ENCODE peak calls at places on chromosomes 13 and 19, in six cellular contexts. R is HFF-Myc; D is Calu3; P is IMR-90; C is CD4-positive, alpha-beta T cell; L is K562. W is an unnamed sample.

GRCh38 chr19:4597278-4597974 is 37.9 kb upstream of the SEMA6B start:
- DNase-seq in R (no peak), C (peak), L (no peak), D (no peak), P (no peak), W (no peak)

GRCh38 chr13:30121666-30122065 is 185.7 kb downstream of the KATNAL1 start:
- DNase-seq in P (no peak), C (no peak), R (no peak), D (no peak), L (no peak), W (no peak)

GRCh38 chr19:51509823-51510660 is 8.4 kb upstream of the SIGLEC12 start:
- DNase-seq in R (no peak), P (no peak), L (peak), D (no peak), C (no peak), W (no peak)

GRCh38 chr19:13899912-13900584 is 5.9 kb downstream of the BRME1 start:
- DNase-seq in R (no peak), P (peak), C (no peak), L (no peak), D (no peak), W (no peak)

GRCh38 chr13:94800423-94800822 is 88.1 kb upstream of the SOX21 start:
- DNase-seq in P (no peak), C (no peak), R (no peak), D (no peak), L (no peak), W (no peak)

GRCh38 chr19:17234911-17235617 is 9.0 kb downstream of the OCEL1 start:
- DNase-seq in L (peak), C (peak), R (no peak), P (peak), D (peak), W (peak)

GRCh38 chr13:76829572-76830327 is 56.5 kb downstream of the KCTD12 start:
- DNase-seq in C (no peak), R (no peak), D (no peak), L (no peak), P (no peak), W (no peak)

GRCh38 chr19:5533257-5533656 is 34.5 kb downstream of the TINCR start:
- DNase-seq in C (no peak), R (no peak), L (no peak), P (no peak), D (no peak), W (no peak)

GRCh38 chr19:2330632-2331284 is 2.3 kb downstream of the SPPL2B start:
- DNase-seq in R (no peak), L (no peak), P (no peak), D (peak), C (no peak), W (no peak)

GRCh38 chr19:17136026-17136425 is 60.4 kb downstream of the MYO9B start:
- DNase-seq in C (no peak), P (no peak), L (no peak), D (no peak), R (no peak), W (no peak)

GRCh38 chr13:43003010-43003409 is 11.0 kb upstream of the EPSTI1 start:
- DNase-seq in R (no peak), C (no peak), L (no peak), P (peak), D (no peak), W (peak)

GRCh38 chr19:39110263-39110967 is 15.2 kb upstream of the PAK4 start:
- DNase-seq in D (peak), L (peak), P (no peak), C (peak), R (no peak), W (peak)

GRCh38 chr19:45882652-45883585 is 3.0 kb downstream of the IRF2BP1 start:
- DNase-seq in L (peak), R (peak), P (peak), C (peak), D (peak), W (peak)

GRCh38 chr19:35136977-35137702 is 1.5 kb upstream of the FXYD1 start:
- DNase-seq in C (no peak), D (no peak), P (no peak), L (no peak), R (no peak), W (no peak)

GRCh38 chr13:37058801-37059135 is 720 bp downstream of the SUPT20H start:
- DNase-seq in P (no peak), L (no peak), R (no peak), C (peak), D (peak), W (no peak)

GRCh38 chr13:41613984-41614581 is 156.7 kb downstream of the RGCC start:
- DNase-seq in C (no peak), L (no peak), R (peak), P (peak), D (no peak), W (peak)

GRCh38 chr13:39245688-39246087 is 207.4 kb downstream of the NHLRC3 start:
- DNase-seq in R (no peak), L (no peak), C (no peak), P (no peak), D (no peak), W (peak)

GRCh38 chr19:7970716-7971448 is 27.4 kb upstream of the TIMM44 start:
- DNase-seq in D (peak), P (peak), C (no peak), L (peak), R (no peak), W (peak)

GRCh38 chr13:44651209-44651608 is 75.1 kb upstream of the TSC22D1 start:
- DNase-seq in R (no peak), D (no peak), P (no peak), L (no peak), C (no peak), W (no peak)
- TF ChIP-seq CTCF in R (peak), D (no peak), P (no peak), L (no peak), C (no peak), W (no peak)

DNA sequence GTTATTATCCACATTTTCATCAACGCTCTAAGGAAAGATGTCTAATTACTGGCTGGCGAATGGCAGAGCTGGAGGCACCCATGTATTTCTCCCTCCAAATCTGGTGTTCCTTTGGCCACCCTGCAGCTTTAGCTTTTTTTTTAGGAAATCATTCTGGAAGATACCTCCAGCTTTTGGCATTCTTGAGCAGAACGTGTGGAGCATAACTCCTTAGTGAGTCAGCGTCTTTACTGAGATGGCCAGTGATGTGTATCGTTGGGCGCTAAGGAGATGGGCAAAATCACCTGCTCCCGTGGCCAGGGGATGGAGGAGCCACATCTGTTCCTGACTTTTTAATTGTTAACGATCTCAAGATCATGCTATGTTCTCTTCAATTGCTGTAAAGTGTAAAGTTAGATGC is 24.5 kb upstream of the C1QTNF9 start:
- DNase-seq in D (no peak), C (no peak), R (no peak), L (no peak), P (no peak), W (no peak)
- TF ChIP-seq CTCF in D (no peak), C (no peak), R (no peak), L (no peak), P (no peak), W (no peak)

GRCh38 chr19:1245884-1246816 is 2.2 kb upstream of the MIDN start:
- DNase-seq in C (no peak), D (no peak), P (no peak), L (no peak), R (no peak), W (no peak)

GRCh38 chr19:1249298-1249989 is 1.1 kb downstream of the MIDN start:
- DNase-seq in D (peak), P (peak), L (peak), C (peak), R (no peak), W (peak)

GRCh38 chr19:1249990-1250298 is 1.6 kb downstream of the MIDN start:
- DNase-seq in D (no peak), C (no peak), P (no peak), L (no peak), R (no peak), W (no peak)

GRCh38 chr19:1248454-1249297 is at the start of gene MIDN:
- DNase-seq in R (no peak), L (peak), P (peak), C (peak), D (peak), W (peak)

DNA sequence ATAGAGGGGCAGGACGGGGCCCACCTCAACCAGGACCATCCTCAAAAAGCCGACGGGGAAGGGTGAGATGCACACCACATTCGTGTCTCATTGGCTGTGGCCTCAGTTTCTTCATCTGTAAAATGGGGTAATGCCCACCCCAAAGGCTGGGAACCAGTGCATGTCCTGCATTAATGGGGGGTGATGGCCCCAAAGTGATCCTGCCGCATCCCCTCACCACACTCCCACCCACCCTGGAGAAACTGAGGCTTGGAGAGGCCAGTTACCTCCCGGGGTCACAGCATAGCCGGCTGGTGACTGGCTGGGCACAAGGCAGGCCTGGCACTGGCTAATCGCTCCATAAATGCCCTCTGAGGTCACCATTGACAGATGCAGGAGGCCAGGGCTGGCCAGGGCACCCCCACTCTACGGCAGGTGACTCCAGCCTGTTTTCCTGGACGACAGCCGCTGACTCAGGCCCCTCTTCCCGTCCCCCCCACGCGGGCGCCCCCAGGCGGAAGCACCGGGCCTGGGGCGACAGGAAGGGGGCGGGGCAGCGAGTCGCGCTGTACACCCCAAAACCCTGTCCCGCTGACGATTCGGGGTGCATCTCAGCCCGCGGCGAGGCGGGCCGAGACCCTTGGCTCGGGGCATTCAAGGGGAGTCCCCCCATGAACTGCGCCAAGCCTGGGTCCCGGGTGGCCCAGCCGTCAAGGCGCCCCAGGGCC is 483 bp upstream of the MIDN start:
- DNase-seq in C (peak), P (peak), D (peak), L (no peak), R (no peak), W (peak)
- TF ChIP-seq CTCF in C (no peak), P (peak), D (no peak), L (peak), R (peak), W (no peak)

DNA sequence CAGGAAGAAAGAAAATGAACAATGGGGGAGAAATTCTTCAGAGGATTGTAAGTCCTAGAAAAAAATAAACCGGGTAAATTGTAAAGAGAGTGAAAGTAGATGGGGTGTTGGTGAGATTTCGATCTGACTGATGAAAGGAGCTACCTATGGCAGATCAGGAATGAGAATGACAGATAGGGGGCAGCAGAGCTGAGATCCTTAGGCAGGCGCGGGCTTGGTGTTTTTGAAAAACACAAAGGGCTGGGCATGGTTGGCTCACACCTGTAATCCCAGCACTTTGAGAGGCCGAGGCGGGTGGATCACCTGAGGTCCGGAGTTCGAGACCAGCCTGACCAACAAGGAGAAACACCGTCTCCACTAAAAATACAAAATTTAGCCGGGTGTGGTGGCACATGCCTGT is 1468.6 kb upstream of the SLC10A2 start:
- DNase-seq in D (no peak), P (no peak), R (no peak), C (no peak), L (no peak), W (peak)
- TF ChIP-seq CTCF in D (no peak), P (no peak), R (no peak), C (no peak), L (no peak), W (no peak)

DNA sequence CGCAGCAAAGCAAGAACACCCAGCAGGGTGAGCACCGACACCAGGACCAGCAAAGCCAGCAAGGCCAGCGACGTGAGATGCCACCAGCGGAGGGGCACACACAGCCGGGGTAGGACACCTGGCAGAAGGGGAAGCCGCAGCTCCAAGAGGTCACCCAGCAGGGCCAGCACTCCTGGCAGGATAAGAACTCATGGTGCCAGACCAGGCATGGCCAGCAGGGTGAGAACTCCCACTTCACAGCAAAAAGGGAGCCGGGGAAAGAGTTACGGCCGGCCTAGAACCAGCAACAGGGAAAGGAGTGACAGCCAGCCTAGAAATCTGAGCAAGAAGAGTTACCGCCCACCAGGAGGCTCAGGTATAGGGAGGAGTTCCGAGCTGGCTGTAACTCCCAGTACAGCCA is 486 bp downstream of the SRRM5 start:
- DNase-seq in C (no peak), R (no peak), P (no peak), D (no peak), L (no peak), W (no peak)
- TF ChIP-seq CTCF in C (no peak), R (no peak), P (no peak), D (no peak), L (no peak), W (no peak)

GRCh38 chr19:42028304-42029216 is 34.5 kb upstream of the ATP1A3 start:
- DNase-seq in R (no peak), L (peak), P (no peak), D (peak), C (peak), W (peak)
- TF ChIP-seq CTCF in R (peak), L (peak), P (peak), D (peak), C (peak), W (peak)

DNA sequence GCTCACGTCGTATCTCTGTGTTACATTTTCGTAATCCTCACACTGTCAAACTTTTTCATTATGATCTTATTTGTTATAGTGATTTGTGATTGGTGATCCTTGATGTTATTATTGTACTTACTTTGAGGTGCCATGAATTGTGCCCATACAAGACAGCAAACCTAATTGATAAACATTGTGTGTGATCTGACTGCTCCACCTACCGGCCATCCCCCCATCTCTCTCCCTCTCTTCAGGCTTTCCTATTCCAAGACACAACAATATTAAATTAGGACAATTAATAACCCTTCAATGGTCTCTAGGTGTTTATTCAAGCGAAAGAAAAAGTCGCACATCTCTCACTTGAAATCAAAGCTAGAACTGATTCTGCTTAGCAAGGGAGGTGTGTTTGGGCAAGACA is 349.3 kb downstream of the RBM26 start:
- DNase-seq in P (no peak), C (no peak), R (no peak), L (no peak), D (no peak), W (no peak)
- TF ChIP-seq CTCF in P (no peak), C (no peak), R (no peak), L (peak), D (no peak), W (no peak)

GRCh38 chr19:41344162-41344561 is 9.6 kb downstream of the TGFB1 start:
- DNase-seq in L (no peak), D (no peak), C (no peak), P (no peak), R (no peak), W (no peak)

GRCh38 chr19:41339936-41340335 is 13.8 kb downstream of the TGFB1 start:
- DNase-seq in L (no peak), R (no peak), P (peak), D (no peak), C (no peak), W (no peak)

GRCh38 chr19:41341669-41342490 is 11.8 kb downstream of the TGFB1 start:
- DNase-seq in P (no peak), L (no peak), C (no peak), R (no peak), D (peak), W (no peak)
- TF ChIP-seq CTCF in P (no peak), L (no peak), C (peak), R (no peak), D (peak), W (no peak)

DNA sequence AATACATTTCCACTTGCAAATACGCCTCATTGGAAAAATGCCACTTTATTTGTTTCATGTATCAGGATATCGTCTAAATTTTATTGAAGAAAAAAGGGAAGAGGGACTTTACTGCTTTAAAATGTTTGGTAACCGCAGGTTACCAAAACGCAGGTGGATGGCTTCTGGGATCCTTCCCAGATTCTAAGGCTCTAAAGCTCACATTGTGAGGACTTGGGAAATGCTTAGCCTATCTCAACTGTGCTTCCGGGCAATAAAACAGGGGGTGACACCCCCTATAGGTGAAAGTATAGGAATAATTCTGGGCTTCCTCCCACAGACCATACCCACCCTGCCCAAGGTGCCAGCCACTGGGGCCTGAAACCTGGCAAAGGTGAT is 73.2 kb upstream of the IPO5 start:
- DNase-seq in D (no peak), C (no peak), R (no peak), L (no peak), P (no peak), W (no peak)
- TF ChIP-seq CTCF in D (no peak), C (no peak), R (no peak), L (no peak), P (no peak), W (no peak)

DNA sequence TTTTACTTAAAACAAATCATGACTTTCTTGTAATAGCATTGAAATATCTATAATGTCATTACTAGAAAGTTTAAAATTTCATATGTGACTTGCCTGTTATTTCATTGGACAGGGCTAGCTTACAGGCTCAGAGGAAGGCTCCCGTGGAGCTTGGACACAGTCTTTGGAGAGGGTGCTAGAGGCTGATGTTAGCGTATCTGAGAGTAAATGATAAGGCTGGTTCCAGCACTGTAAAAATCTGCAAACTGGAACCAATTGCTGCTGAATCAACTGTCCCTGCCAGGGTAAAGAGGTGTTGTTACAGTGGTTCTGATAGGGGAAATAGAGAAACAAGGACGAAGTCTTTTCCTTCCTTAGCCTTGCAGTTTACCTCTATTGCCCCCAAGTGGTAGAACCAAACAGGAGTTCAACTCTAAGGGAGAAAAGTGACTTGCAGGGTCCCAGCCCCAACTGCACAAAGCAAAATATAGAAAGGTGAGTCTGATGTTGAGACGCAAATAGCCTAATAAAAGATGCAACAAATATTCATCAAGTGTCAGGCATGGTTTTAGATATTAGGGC is 901.7 kb downstream of the DIAPH3 start:
- DNase-seq in L (no peak), D (no peak), C (no peak), P (peak), R (no peak), W (peak)
- TF ChIP-seq CTCF in L (peak), D (no peak), C (no peak), P (peak), R (peak), W (no peak)

W was measured in MCF 10A.